ENCODE peak calls at places on chromosomes 2 and 18, in five cellular contexts. One of them, this sample, is unnamed. For H3K36me3, the result is how much of the 10 kb centered on the place peaks cover.

GRCh38 chr2:69686855-69687254 is 43.3 kb upstream of the AAK1 start:
- DNase-seq in body of pancreas: peak
- DNase-seq in HCT116: no peak
- DNase-seq in Peyer's patch: no peak
- DNase-seq in BE2C: no peak
- DNase-seq in this sample: no peak

GRCh38 chr2:207035855-207036254 is 96.5 kb downstream of the CPO start:
- DNase-seq in body of pancreas: no peak
- DNase-seq in HCT116: no peak
- DNase-seq in Peyer's patch: no peak
- DNase-seq in BE2C: no peak
- DNase-seq in this sample: no peak

GRCh38 chr18:12006488-12006840 is 25.2 kb downstream of the IMPA2 start:
- DNase-seq in body of pancreas: peak
- DNase-seq in HCT116: no peak
- DNase-seq in Peyer's patch: no peak
- DNase-seq in BE2C: no peak
- DNase-seq in this sample: no peak

GRCh38 chr2:64727013-64727767 is 73.5 kb upstream of the SERTAD2 start:
- DNase-seq in body of pancreas: no peak
- DNase-seq in HCT116: no peak
- DNase-seq in Peyer's patch: no peak
- DNase-seq in BE2C: no peak
- DNase-seq in this sample: no peak

GRCh38 chr2:143284087-143284675 is 155.0 kb downstream of the ARHGAP15 start:
- DNase-seq in body of pancreas: peak
- DNase-seq in HCT116: peak
- DNase-seq in Peyer's patch: no peak
- DNase-seq in BE2C: peak
- DNase-seq in this sample: peak

GRCh38 chr2:99865217-99865569 is 277.2 kb downstream of the AFF3 start:
- DNase-seq in body of pancreas: no peak
- DNase-seq in HCT116: no peak
- DNase-seq in Peyer's patch: no peak
- DNase-seq in BE2C: no peak
- DNase-seq in this sample: no peak

GRCh38 chr2:24489942-24490673 is 946 bp upstream of the NCOA1 start:
- DNase-seq in body of pancreas: peak
- DNase-seq in HCT116: no peak
- DNase-seq in Peyer's patch: peak
- DNase-seq in BE2C: no peak
- DNase-seq in this sample: peak

GRCh38 chr2:62467475-62468321 is 38.3 kb downstream of the TMEM17 start:
- DNase-seq in body of pancreas: no peak
- DNase-seq in HCT116: no peak
- DNase-seq in Peyer's patch: no peak
- DNase-seq in BE2C: no peak
- DNase-seq in this sample: no peak

GRCh38 chr2:118748245-118748885 is 99.1 kb downstream of the EN1 start:
- DNase-seq in body of pancreas: no peak
- DNase-seq in HCT116: no peak
- DNase-seq in Peyer's patch: no peak
- DNase-seq in BE2C: no peak
- DNase-seq in this sample: no peak

GRCh38 chr2:210363261-210363660 is 48.3 kb upstream of the MYL1 start:
- DNase-seq in body of pancreas: no peak
- DNase-seq in HCT116: no peak
- DNase-seq in Peyer's patch: no peak
- DNase-seq in BE2C: no peak
- DNase-seq in this sample: no peak

GRCh38 chr2:102895386-102895785 is 133.6 kb downstream of the TMEM182 start:
- DNase-seq in body of pancreas: no peak
- DNase-seq in HCT116: no peak
- DNase-seq in Peyer's patch: no peak
- DNase-seq in BE2C: no peak
- DNase-seq in this sample: no peak

GRCh38 chr2:154688373-154688772 is 10.1 kb upstream of the KCNJ3 start:
- DNase-seq in body of pancreas: no peak
- DNase-seq in HCT116: no peak
- DNase-seq in Peyer's patch: no peak
- DNase-seq in BE2C: no peak
- DNase-seq in this sample: no peak

GRCh38 chr2:32264422-32265149 is at the start of gene NLRC4:
- DNase-seq in body of pancreas: no peak
- DNase-seq in HCT116: no peak
- DNase-seq in Peyer's patch: no peak
- DNase-seq in BE2C: no peak
- DNase-seq in this sample: no peak

GRCh38 chr2:32258242-32258641 is 6.4 kb downstream of the NLRC4 start:
- DNase-seq in body of pancreas: no peak
- DNase-seq in HCT116: no peak
- DNase-seq in Peyer's patch: no peak
- DNase-seq in BE2C: no peak
- DNase-seq in this sample: no peak

DNA sequence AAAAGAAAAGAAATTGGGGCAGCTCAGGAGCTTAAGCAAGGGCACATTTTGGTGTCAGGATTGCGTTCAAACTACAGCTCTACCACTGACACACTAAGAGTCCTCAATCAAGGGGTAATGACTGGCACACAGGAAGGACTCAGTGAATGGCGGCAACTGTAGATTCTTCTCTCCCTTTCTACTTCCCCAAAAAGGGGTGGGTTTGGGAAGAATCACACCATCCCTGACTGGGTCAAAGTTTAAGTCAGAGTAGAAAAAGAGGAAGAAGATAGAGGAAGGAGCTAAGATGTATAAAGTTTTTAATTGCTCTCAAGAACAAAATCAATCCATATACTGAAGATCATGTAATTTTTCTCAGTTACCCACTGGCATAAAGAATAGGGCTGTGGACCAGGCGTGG is 2.6 kb downstream of the NLRC4 start:
- DNase-seq in body of pancreas: no peak
- DNase-seq in HCT116: no peak
- DNase-seq in Peyer's patch: no peak
- DNase-seq in BE2C: no peak
- DNase-seq in this sample: no peak
- H3K36me3 ChIP-seq in body of pancreas: under half
- H3K36me3 ChIP-seq in HCT116: under half
- H3K36me3 ChIP-seq in Peyer's patch: under half
- H3K36me3 ChIP-seq in BE2C: under half
- H3K36me3 ChIP-seq in this sample: under half

GRCh38 chr2:196725882-196726281 is 73.6 kb downstream of the GTF3C3 start:
- DNase-seq in body of pancreas: no peak
- DNase-seq in HCT116: no peak
- DNase-seq in Peyer's patch: no peak
- DNase-seq in BE2C: no peak
- DNase-seq in this sample: no peak
- H3K36me3 ChIP-seq in body of pancreas: under half
- H3K36me3 ChIP-seq in HCT116: under half
- H3K36me3 ChIP-seq in Peyer's patch: under half
- H3K36me3 ChIP-seq in BE2C: under half
- H3K36me3 ChIP-seq in this sample: under half

DNA sequence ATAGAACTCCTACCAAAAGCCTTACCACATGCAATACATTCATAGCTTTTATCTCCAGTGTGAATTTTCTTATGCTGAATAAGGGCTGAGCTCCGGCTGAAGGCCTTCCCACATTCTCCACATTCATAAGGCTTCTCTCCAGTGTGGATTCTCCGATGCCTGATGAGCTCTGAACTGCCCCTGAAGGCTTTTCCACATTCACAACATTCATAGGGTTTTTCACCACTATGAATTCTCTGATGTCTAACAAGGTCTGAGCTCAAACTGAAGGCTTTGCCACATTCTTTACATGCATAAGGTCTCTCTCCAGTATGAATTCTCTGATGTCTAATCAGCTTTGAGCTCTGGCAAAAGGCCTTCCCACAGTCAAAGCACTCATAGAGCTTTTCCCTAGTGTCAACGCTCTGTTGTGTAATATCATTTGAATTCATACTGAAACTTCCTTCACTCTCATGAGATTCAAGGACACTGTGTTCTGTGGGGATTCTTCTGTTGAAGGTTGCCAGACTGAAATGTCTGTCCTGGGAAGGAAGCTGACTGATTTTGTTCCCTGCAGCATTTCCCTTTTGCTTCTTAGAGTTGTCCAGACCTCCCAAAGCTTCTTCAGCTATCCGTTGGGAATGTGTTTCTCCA is 12.9 kb downstream of the ZNF397 start:
- DNase-seq in body of pancreas: no peak
- DNase-seq in HCT116: no peak
- DNase-seq in Peyer's patch: no peak
- DNase-seq in BE2C: no peak
- DNase-seq in this sample: no peak
- H3K36me3 ChIP-seq in body of pancreas: under half
- H3K36me3 ChIP-seq in HCT116: under half
- H3K36me3 ChIP-seq in Peyer's patch: under half
- H3K36me3 ChIP-seq in BE2C: under half
- H3K36me3 ChIP-seq in this sample: under half

GRCh38 chr18:2924920-2925319 is 78.1 kb downstream of the EMILIN2 start:
- DNase-seq in body of pancreas: no peak
- DNase-seq in HCT116: no peak
- DNase-seq in Peyer's patch: no peak
- DNase-seq in BE2C: no peak
- DNase-seq in this sample: no peak

GRCh38 chr18:2923464-2923863 is 76.7 kb downstream of the EMILIN2 start:
- DNase-seq in body of pancreas: no peak
- DNase-seq in HCT116: no peak
- DNase-seq in Peyer's patch: no peak
- DNase-seq in BE2C: no peak
- DNase-seq in this sample: no peak

GRCh38 chr18:2932247-2933181 is 80.4 kb downstream of the LPIN2 start:
- DNase-seq in body of pancreas: peak
- DNase-seq in HCT116: peak
- DNase-seq in Peyer's patch: peak
- DNase-seq in BE2C: no peak
- DNase-seq in this sample: peak

GRCh38 chr18:2926528-2926927 is 79.7 kb downstream of the EMILIN2 start:
- DNase-seq in body of pancreas: no peak
- DNase-seq in HCT116: no peak
- DNase-seq in Peyer's patch: no peak
- DNase-seq in BE2C: no peak
- DNase-seq in this sample: no peak

DNA sequence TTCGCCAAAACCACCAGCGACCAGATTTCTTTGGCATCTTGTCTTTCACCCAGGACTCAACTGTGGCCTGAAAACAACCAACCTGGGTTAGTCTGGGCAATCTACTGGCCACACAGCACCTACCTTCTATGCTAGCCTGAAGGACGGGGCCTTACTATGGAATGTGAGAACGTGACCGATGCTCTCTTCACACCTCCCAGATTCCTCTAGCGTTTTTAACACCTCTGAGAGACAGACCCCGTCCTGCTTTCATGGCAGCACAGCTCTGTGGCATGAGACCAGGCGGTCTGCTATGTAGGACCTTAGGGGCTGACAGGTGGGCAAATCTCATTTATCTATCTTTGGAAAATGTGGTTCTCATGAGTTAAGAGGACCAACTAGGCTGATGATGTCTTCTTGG is 80.9 kb downstream of the EMILIN2 start:
- DNase-seq in body of pancreas: no peak
- DNase-seq in HCT116: no peak
- DNase-seq in Peyer's patch: no peak
- DNase-seq in BE2C: no peak
- DNase-seq in this sample: no peak
- H3K36me3 ChIP-seq in body of pancreas: under half
- H3K36me3 ChIP-seq in HCT116: under half
- H3K36me3 ChIP-seq in Peyer's patch: under half
- H3K36me3 ChIP-seq in BE2C: under half
- H3K36me3 ChIP-seq in this sample: under half

GRCh38 chr2:85549826-85550225 is 10.9 kb downstream of the MAT2A start:
- DNase-seq in body of pancreas: no peak
- DNase-seq in HCT116: no peak
- DNase-seq in Peyer's patch: no peak
- DNase-seq in BE2C: no peak
- DNase-seq in this sample: peak

GRCh38 chr2:85549095-85549494 is 10.1 kb downstream of the MAT2A start:
- DNase-seq in body of pancreas: no peak
- DNase-seq in HCT116: no peak
- DNase-seq in Peyer's patch: no peak
- DNase-seq in BE2C: no peak
- DNase-seq in this sample: no peak

GRCh38 chr2:85553184-85553583 is 8.1 kb downstream of the GGCX start:
- DNase-seq in body of pancreas: no peak
- DNase-seq in HCT116: no peak
- DNase-seq in Peyer's patch: no peak
- DNase-seq in BE2C: no peak
- DNase-seq in this sample: no peak

GRCh38 chr2:85550476-85550875 is 10.8 kb downstream of the GGCX start:
- DNase-seq in body of pancreas: no peak
- DNase-seq in HCT116: no peak
- DNase-seq in Peyer's patch: no peak
- DNase-seq in BE2C: no peak
- DNase-seq in this sample: no peak

GRCh38 chr2:85551698-85552678 is 9.3 kb downstream of the GGCX start:
- DNase-seq in body of pancreas: peak
- DNase-seq in HCT116: peak
- DNase-seq in Peyer's patch: peak
- DNase-seq in BE2C: peak
- DNase-seq in this sample: peak
- H3K36me3 ChIP-seq in body of pancreas: under half
- H3K36me3 ChIP-seq in HCT116: under half
- H3K36me3 ChIP-seq in Peyer's patch: under half
- H3K36me3 ChIP-seq in BE2C: under half
- H3K36me3 ChIP-seq in this sample: under half

GRCh38 chr18:42038936-42039335 is 83.9 kb downstream of the PIK3C3 start:
- DNase-seq in body of pancreas: no peak
- DNase-seq in HCT116: no peak
- DNase-seq in Peyer's patch: no peak
- DNase-seq in BE2C: no peak
- DNase-seq in this sample: no peak

GRCh38 chr18:42045346-42045745 is 90.3 kb downstream of the PIK3C3 start:
- DNase-seq in body of pancreas: no peak
- DNase-seq in HCT116: no peak
- DNase-seq in Peyer's patch: no peak
- DNase-seq in BE2C: no peak
- DNase-seq in this sample: no peak

GRCh38 chr18:42039396-42039795 is 84.4 kb downstream of the PIK3C3 start:
- DNase-seq in body of pancreas: no peak
- DNase-seq in HCT116: no peak
- DNase-seq in Peyer's patch: no peak
- DNase-seq in BE2C: no peak
- DNase-seq in this sample: no peak

GRCh38 chr18:42047721-42048120 is 92.7 kb downstream of the PIK3C3 start:
- DNase-seq in body of pancreas: no peak
- DNase-seq in HCT116: no peak
- DNase-seq in Peyer's patch: no peak
- DNase-seq in BE2C: no peak
- DNase-seq in this sample: no peak

DNA sequence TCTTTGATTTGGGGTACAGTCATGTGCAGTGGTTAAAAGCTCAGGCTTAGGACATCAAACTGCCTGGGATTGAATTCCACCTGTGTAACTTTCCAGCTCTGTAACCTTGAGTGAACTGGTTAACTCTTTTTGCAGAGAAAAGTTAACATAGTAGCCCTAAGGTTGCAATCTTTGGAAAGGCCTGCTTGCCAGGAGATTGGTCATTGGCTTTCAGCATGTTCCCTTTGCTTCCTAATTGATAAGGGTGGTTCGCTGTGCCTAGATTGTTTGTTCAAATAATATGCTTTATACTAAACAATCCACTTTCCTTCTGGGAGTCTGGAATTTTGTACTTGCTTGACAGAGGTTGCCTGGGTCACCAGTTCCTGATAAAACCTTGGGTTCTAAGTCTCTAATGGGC is 86.8 kb downstream of the PIK3C3 start:
- DNase-seq in body of pancreas: peak
- DNase-seq in HCT116: no peak
- DNase-seq in Peyer's patch: no peak
- DNase-seq in BE2C: no peak
- DNase-seq in this sample: no peak
- H3K36me3 ChIP-seq in body of pancreas: under half
- H3K36me3 ChIP-seq in HCT116: under half
- H3K36me3 ChIP-seq in Peyer's patch: under half
- H3K36me3 ChIP-seq in BE2C: under half
- H3K36me3 ChIP-seq in this sample: under half

This sample was measured in PC-9.